ENCODE peak calls at places on chromosome 18, in eight cellular contexts. V, T, Y, M, R, A, G and U are unnamed samples.

GRCh38 chr18:37175727-37176126 is 346.8 kb downstream of the KIAA1328 start:
- DNase-seq in R (no peak), Y (no peak), G (no peak), M (no peak), T (no peak), A (no peak), V (no peak), U (no peak)

GRCh38 chr18:49971462-49971861 is 158.1 kb upstream of the ACAA2 start:
- DNase-seq in V (no peak), Y (no peak), R (no peak), T (no peak), A (no peak), G (no peak), M (no peak), U (no peak)

GRCh38 chr18:1412660-1413659 is 508.3 kb downstream of the ADCYAP1 start:
- DNase-seq in M (no peak), G (no peak), Y (peak), T (no peak), V (no peak), A (no peak), R (no peak), U (no peak)

GRCh38 chr18:28729321-28729720 is 552.4 kb upstream of the CDH2 start:
- DNase-seq in T (no peak), A (no peak), V (no peak), M (no peak), R (no peak), Y (no peak), G (no peak), U (no peak)

GRCh38 chr18:62409821-62410220 is 84.7 kb downstream of the TNFRSF11A start:
- DNase-seq in V (no peak), A (no peak), R (no peak), G (no peak), M (no peak), Y (no peak), T (no peak), U (no peak)

GRCh38 chr18:62183578-62184195 is 3.2 kb downstream of the PIGN start:
- DNase-seq in T (peak), R (no peak), Y (no peak), M (no peak), A (no peak), G (no peak), V (peak), U (no peak)

GRCh38 chr18:68428026-68428425 is 286.9 kb downstream of the TMX3 start:
- DNase-seq in R (no peak), M (no peak), V (peak), G (peak), A (peak), T (no peak), Y (peak), U (no peak)

GRCh38 chr18:48902856-48903601 is 47.7 kb downstream of the SMAD7 start:
- DNase-seq in T (peak), M (peak), V (peak), Y (no peak), R (peak), G (peak), A (no peak), U (no peak)

GRCh38 chr18:45110577-45111506 is 430.2 kb downstream of the SETBP1 start:
- DNase-seq in M (no peak), G (peak), Y (no peak), V (peak), R (peak), A (no peak), T (no peak), U (no peak)

GRCh38 chr18:48028716-48029115 is 98.3 kb upstream of the SMAD2 start:
- DNase-seq in T (no peak), R (no peak), V (no peak), G (no peak), M (no peak), Y (no peak), A (no peak), U (no peak)

GRCh38 chr18:29853126-29853525 is 1189.4 kb downstream of the DSC3 start:
- DNase-seq in G (no peak), T (no peak), Y (no peak), A (no peak), R (no peak), M (no peak), V (no peak), U (no peak)

GRCh38 chr18:48100712-48101165 is 170.3 kb upstream of the SMAD2 start:
- DNase-seq in T (no peak), V (no peak), A (no peak), M (peak), G (no peak), R (no peak), Y (no peak), U (peak)

GRCh38 chr18:58337688-58338087 is 291.2 kb downstream of the ALPK2 start:
- DNase-seq in T (no peak), M (no peak), R (no peak), Y (no peak), A (no peak), G (no peak), V (peak), U (no peak)

GRCh38 chr18:51342815-51343214 is 145.3 kb upstream of the MEX3C start:
- DNase-seq in Y (no peak), M (no peak), G (no peak), V (peak), T (no peak), A (no peak), R (no peak), U (no peak)

GRCh38 chr18:34871435-34871834 is 161.3 kb downstream of the DTNA start:
- DNase-seq in T (no peak), Y (no peak), V (peak), R (no peak), G (no peak), A (no peak), M (no peak), U (no peak)

GRCh38 chr18:26521617-26522016 is 26.7 kb downstream of the KCTD1 start:
- DNase-seq in T (no peak), A (no peak), V (no peak), G (no peak), R (no peak), Y (no peak), M (no peak), U (no peak)

GRCh38 chr18:21243041-21243431 is 1.0 kb downstream of the GREB1L start:
- DNase-seq in Y (no peak), G (no peak), M (peak), R (no peak), V (no peak), A (no peak), T (no peak), U (no peak)

GRCh38 chr18:2515408-2515807 is 55.9 kb downstream of the METTL4 start:
- DNase-seq in T (no peak), A (peak), G (no peak), M (no peak), V (peak), R (no peak), Y (no peak), U (no peak)

GRCh38 chr18:48866028-48866733 is 84.6 kb downstream of the SMAD7 start:
- DNase-seq in A (peak), T (no peak), R (no peak), Y (peak), V (peak), G (peak), M (no peak), U (no peak)

GRCh38 chr18:34890486-34891085 is 150.6 kb upstream of the MAPRE2 start:
- DNase-seq in M (no peak), V (no peak), G (no peak), Y (no peak), T (no peak), R (no peak), A (no peak), U (no peak)

GRCh38 chr18:44601447-44601846 is 79.2 kb upstream of the SETBP1 start:
- DNase-seq in V (peak), R (no peak), Y (no peak), M (no peak), A (peak), G (no peak), T (no peak), U (no peak)

GRCh38 chr18:35507623-35508022 is 9.9 kb upstream of the INO80C start:
- DNase-seq in T (no peak), V (no peak), G (no peak), R (no peak), A (no peak), M (no peak), Y (no peak), U (no peak)

GRCh38 chr18:49174478-49174877 is 223.7 kb upstream of the SMAD7 start:
- DNase-seq in G (no peak), V (peak), R (no peak), T (no peak), A (peak), Y (no peak), M (no peak), U (no peak)

GRCh38 chr18:79506191-79507075 is 110.7 kb downstream of the NFATC1 start:
- DNase-seq in V (peak), R (peak), Y (peak), T (no peak), A (no peak), G (peak), M (no peak), U (no peak)

GRCh38 chr18:70620837-70621612 is 332.2 kb downstream of the SOCS6 start:
- DNase-seq in Y (no peak), T (no peak), M (no peak), G (no peak), R (no peak), V (no peak), A (no peak), U (no peak)
- TF ChIP-seq CTCF in Y (no peak), T (no peak), M (no peak), G (no peak), R (no peak), V (no peak), A (no peak), U (no peak)

GRCh38 chr18:56789004-56789888 is 138.1 kb downstream of the WDR7 start:
- DNase-seq in T (peak), R (no peak), A (no peak), M (peak), V (peak), G (peak), Y (no peak), U (no peak)
- TF ChIP-seq CTCF in T (peak), R (no peak), A (peak), M (peak), V (peak), G (peak), Y (no peak), U (peak)

GRCh38 chr18:7174359-7175107 is 56.4 kb upstream of the LRRC30 start:
- DNase-seq in Y (no peak), T (no peak), M (peak), R (no peak), V (peak), G (no peak), A (no peak), U (no peak)
- TF ChIP-seq CTCF in Y (no peak), T (no peak), M (peak), R (no peak), V (no peak), G (no peak), A (no peak), U (no peak)

GRCh38 chr18:43563780-43564179 is 286.5 kb upstream of the SYT4 start:
- DNase-seq in V (peak), T (no peak), R (no peak), A (no peak), M (peak), Y (no peak), G (no peak), U (no peak)
- TF ChIP-seq CTCF in V (peak), T (no peak), R (no peak), A (peak), M (peak), Y (peak), G (peak), U (peak)

DNA sequence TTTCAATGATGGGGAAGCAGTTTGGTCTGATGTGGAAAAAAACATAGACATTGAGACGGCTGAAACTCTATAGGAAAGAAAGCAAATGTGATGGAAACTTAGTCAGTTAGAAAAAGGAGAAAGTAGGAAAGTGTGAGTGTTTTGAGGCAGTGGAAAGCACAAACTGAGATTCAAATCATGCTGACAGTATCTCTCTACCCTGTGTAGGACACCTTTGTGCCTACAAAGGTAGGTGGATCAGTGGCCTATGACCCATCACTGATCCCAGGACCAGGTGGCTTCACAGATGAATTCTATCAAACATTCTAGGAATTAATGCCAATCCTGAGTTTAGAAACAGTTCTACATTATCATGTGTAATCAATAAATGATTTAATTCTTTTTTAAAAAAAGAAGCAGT is 57.1 kb downstream of the CD226 start:
- DNase-seq in R (no peak), G (no peak), M (no peak), V (no peak), A (no peak), T (no peak), Y (no peak), U (no peak)
- TF ChIP-seq CTCF in R (no peak), G (no peak), M (no peak), V (no peak), A (no peak), T (no peak), Y (no peak), U (no peak)

DNA sequence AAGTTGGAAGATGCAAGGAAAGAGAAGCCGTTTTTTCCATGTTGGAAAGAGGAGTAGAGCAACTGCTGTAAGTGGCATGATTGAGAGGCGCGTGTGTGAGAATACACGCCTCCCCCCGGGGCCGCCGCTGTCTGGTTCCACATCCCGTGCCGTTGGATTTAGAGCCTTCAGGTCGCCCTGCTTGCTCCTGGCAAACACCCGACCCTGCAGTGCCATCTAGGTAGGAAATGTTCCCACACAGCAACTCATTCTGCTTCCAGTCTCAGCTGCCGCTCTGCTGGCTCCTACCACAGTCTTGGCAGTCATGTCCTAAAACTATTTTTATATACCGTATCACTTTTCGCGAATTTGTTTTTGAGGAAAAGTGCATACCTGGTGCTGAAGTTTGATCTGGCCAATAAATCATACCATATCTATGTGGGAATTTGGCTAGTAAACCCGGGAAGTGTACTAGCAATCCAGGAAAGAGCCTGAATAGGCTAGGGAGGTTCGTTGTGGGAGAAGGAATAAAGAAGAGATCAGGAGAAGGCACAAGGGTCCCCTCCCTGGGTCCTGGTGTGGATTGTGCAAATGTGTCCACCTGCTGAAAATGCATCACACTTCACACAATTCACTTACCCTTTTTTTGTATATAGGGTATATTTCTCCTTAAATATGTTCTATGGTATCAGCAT is 372.7 kb downstream of the FBXO15 start:
- DNase-seq in Y (peak), A (no peak), G (peak), V (no peak), R (no peak), T (no peak), M (peak), U (no peak)
- TF ChIP-seq CTCF in Y (no peak), A (no peak), G (no peak), V (no peak), R (no peak), T (no peak), M (peak), U (no peak)

GRCh38 chr18:33588361-33588760 is 10.3 kb downstream of the ASXL3 start:
- DNase-seq in V (no peak), G (no peak), M (no peak), T (no peak), Y (no peak), R (no peak), A (no peak), U (no peak)
- TF ChIP-seq CTCF in V (no peak), G (no peak), M (no peak), T (no peak), Y (no peak), R (no peak), A (no peak), U (no peak)

GRCh38 chr18:60232541-60232940 is 140.0 kb downstream of the MC4R start:
- DNase-seq in M (no peak), R (no peak), Y (no peak), T (no peak), A (no peak), V (no peak), G (no peak), U (no peak)
- TF ChIP-seq CTCF in M (no peak), R (no peak), Y (no peak), T (no peak), A (no peak), V (no peak), G (no peak), U (no peak)

GRCh38 chr18:42028232-42028832 is 73.3 kb downstream of the PIK3C3 start:
- DNase-seq in G (no peak), V (peak), Y (no peak), T (peak), M (no peak), A (no peak), R (no peak), U (no peak)
- TF ChIP-seq CTCF in G (peak), V (peak), Y (peak), T (peak), M (peak), A (peak), R (peak), U (peak)